ENCODE peak calls at places on chromosomes 4 and X, in four cellular contexts. B is PC-9, T is H7, D is GM23248. W is an unnamed sample.

GRCh38 chrX:37818031-37818430 is 29.3 kb downstream of the DYNLT3 start:
- DNase-seq in B (no peak), T (no peak), D (no peak), W (no peak)

GRCh38 chr4:159142254-159142653 is 39.4 kb downstream of the RAPGEF2 start:
- DNase-seq in B (no peak), T (no peak), D (peak), W (no peak)

GRCh38 chr4:181281451-181281850 is 961.8 kb upstream of the TENM3 start:
- DNase-seq in B (no peak), T (no peak), D (no peak), W (no peak)

GRCh38 chr4:2712261-2712842 is 43.8 kb downstream of the TNIP2 start:
- DNase-seq in B (no peak), T (peak), D (peak), W (no peak)

GRCh38 chr4:156945532-156945931 is 26.1 kb downstream of the PDGFC start:
- DNase-seq in B (no peak), T (no peak), D (peak), W (no peak)

GRCh38 chrX:129786210-129786651 is 6.5 kb downstream of the SASH3 start:
- DNase-seq in B (no peak), T (no peak), D (no peak), W (no peak)

GRCh38 chrX:10444204-10444603 is 176.2 kb downstream of the MID1 start:
- DNase-seq in B (no peak), T (no peak), D (no peak), W (no peak)

GRCh38 chr4:87409420-87409939 is 12.9 kb upstream of the NUDT9 start:
- DNase-seq in B (no peak), T (no peak), D (no peak), W (no peak)

GRCh38 chr4:74934016-74934821 is 1.3 kb downstream of the PARM1 start:
- DNase-seq in B (peak), T (peak), D (peak), W (no peak)

GRCh38 chrX:120462370-120462769 is 6.7 kb downstream of the LAMP2 start:
- DNase-seq in B (no peak), T (no peak), D (no peak), W (no peak)

GRCh38 chr4:173917255-173917960 is 366.1 kb downstream of the FBXO8 start:
- DNase-seq in B (no peak), T (peak), D (peak), W (no peak)

GRCh38 chrX:154368630-154369452 is 5.6 kb downstream of the FLNA start:
- DNase-seq in B (peak), T (peak), D (peak), W (peak)

GRCh38 chr4:46886711-46887110 is 22.3 kb downstream of the COX7B2 start:
- DNase-seq in B (no peak), T (no peak), D (peak), W (no peak)

GRCh38 chr4:186335793-186336192 is 69.8 kb downstream of the F11 start:
- DNase-seq in B (no peak), T (no peak), D (no peak), W (no peak)
- H3K4me3 ChIP-seq in B (no peak), T (no peak), D (no peak), W (no peak)

GRCh38 chr4:68132342-68132741 is 2.7 kb upstream of the TMPRSS11F start:
- DNase-seq in B (no peak), T (no peak), D (no peak), W (no peak)
- H3K4me3 ChIP-seq in B (no peak), T (no peak), D (no peak), W (no peak)

GRCh38 chr4:89307185-89307445 is 485 bp downstream of the GPRIN3 start:
- DNase-seq in B (no peak), T (no peak), D (no peak), W (no peak)

GRCh38 chr4:89305028-89305427 is 2.6 kb downstream of the GPRIN3 start:
- DNase-seq in B (no peak), T (no peak), D (no peak), W (no peak)

GRCh38 chr4:89307446-89308160 is at the start of gene GPRIN3:
- DNase-seq in B (peak), T (peak), D (peak), W (no peak)

GRCh38 chr4:89306486-89307184 is 965 bp downstream of the GPRIN3 start:
- DNase-seq in B (no peak), T (no peak), D (no peak), W (no peak)

GRCh38 chr4:89305712-89306437 is 1.7 kb downstream of the GPRIN3 start:
- DNase-seq in B (no peak), T (no peak), D (peak), W (peak)
- H3K4me3 ChIP-seq in B (no peak), T (no peak), D (no peak), W (peak)

GRCh38 chrX:115583730-115584004 is 22.7 kb downstream of the PLS3 start:
- DNase-seq in B (no peak), T (no peak), D (no peak), W (no peak)
- H3K4me3 ChIP-seq in B (no peak), T (no peak), D (peak), W (no peak)

DNA sequence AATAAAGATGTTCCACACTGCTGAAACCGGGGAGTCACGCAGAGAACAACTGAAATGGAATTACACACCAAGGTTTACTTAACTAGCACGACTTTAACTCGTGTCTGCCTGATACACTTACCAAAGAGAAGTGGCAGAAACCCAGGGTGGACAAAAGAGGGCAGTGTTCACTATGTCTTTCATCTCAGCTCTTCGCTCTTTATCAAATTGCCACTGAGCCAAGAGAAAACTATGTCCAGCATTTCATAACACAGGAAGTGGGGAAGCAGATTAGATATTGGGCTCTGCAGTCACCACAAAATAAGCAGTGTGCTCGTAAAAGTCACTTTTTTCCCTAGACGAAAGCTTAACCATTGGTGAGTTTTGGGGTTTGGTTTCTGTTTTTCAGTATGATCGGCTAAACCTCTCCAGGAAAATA is 155.7 kb downstream of the CHIC2 start:
- DNase-seq in B (peak), T (peak), D (peak), W (peak)
- H3K4me3 ChIP-seq in B (no peak), T (no peak), D (peak), W (no peak)

GRCh38 chrX:48107717-48108116 is 22.7 kb upstream of the SPACA5B start:
- DNase-seq in B (no peak), T (no peak), D (no peak), W (no peak)
- H3K4me3 ChIP-seq in B (no peak), T (no peak), D (no peak), W (no peak)

GRCh38 chrX:64204252-64204651 is 1.3 kb downstream of the AMER1 start:
- DNase-seq in B (no peak), T (peak), D (peak), W (no peak)

GRCh38 chrX:64204701-64205440 is 637 bp downstream of the AMER1 start:
- DNase-seq in B (peak), T (peak), D (peak), W (no peak)

GRCh38 chrX:64205441-64205734 is at the start of gene AMER1:
- DNase-seq in B (no peak), T (no peak), D (peak), W (no peak)

GRCh38 chrX:64206556-64207162 is 1.2 kb upstream of the AMER1 start:
- DNase-seq in B (peak), T (no peak), D (peak), W (no peak)

DNA sequence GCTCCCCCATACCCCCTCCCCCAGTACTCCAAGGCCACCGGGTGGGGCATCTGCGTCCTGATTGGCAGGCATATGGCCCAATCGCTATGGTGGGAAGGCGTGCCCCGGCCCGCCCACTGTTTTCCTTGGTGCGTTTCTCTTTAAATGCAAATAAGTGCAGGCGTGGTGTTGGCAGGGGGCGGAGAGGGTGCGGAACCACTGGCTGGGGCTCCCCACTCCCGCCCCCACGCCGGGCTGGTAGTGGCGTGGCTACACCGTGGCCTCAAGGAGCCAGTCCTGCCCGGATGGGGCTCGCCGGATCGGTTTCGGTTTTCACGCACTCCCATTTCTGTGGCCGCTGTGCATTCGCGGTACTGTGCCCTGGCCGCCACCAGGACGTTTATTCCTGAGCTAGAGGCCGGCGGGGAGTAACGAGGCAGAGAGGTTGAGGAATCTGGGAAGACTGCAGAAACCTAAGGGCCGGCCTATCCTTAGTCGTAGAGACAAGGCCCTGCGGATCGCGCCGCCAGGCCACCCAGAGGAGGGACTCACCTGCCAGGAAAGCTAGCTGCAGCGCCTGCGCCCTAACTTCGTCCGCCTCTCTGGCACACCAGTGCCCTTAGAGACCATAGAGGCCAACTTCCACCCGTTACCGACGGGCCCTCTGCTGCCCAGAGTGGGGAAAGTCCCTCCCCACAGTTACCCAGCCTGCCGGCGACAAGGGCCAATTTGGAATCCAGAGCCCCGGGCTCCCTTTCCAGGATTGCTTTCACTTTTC is 405 bp upstream of the AMER1 start:
- DNase-seq in B (peak), T (peak), D (peak), W (peak)
- H3K4me3 ChIP-seq in B (peak), T (peak), D (peak), W (peak)

DNA sequence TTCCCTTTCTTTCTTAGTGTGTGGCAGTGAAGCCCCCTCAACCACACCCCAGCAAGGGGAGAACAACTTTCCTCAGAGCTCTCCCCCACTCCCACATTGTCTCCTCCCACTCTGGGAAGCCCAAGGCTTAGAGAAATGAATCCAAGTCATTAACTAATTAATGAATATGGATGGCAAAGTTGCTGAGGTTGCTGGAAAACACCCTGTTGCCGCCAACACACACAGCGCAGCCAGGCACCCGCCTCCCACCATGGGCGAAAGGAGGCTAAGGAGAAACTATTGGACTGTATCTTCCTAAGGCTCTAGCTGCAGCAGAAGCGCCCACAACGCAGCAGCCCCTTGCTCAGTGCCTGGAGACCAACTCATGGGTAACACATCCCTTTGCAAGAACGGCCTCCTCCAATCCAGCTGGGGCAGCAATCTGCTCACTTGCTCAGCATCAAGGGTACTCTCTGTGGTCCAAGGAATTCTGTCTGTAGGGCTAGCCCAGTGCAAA is 34.2 kb downstream of the TSC22D3 start:
- DNase-seq in B (no peak), T (peak), D (peak), W (no peak)
- H3K4me3 ChIP-seq in B (no peak), T (peak), D (no peak), W (no peak)

DNA sequence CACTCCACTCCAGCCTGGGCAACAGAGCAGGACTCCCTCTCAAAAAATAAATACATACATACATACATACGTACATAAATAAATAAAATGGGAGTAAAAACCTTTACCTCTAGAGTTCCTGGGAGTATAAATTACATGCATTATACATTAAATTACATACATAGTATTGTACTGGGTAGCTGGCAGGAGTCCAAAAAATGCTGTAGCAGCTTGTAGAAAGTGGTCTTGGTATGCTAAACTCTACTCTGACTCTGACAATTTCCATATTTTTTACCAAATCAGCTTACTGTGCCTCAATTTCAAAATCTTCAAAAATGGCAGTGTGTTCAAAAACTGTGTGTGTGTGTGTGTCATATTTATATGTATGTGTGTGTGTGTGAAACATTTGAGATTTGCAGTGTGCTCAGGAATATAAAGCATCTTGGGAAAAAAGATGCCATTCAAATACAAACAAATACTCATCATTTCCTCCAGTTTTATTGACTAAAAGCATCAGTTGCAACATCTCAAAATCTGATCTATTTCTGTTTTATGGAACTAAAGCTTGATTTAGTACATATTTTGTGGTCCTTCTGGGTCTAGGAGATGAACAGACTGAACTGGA is 171.7 kb downstream of the SHROOM3 start:
- DNase-seq in B (no peak), T (no peak), D (peak), W (no peak)
- H3K4me3 ChIP-seq in B (no peak), T (no peak), D (no peak), W (no peak)

W was measured in kidney epithelial cell.